ENCODE peak calls at places on chromosome 10, in eight cellular contexts. A is heart left ventricle; H is CD4-positive, alpha-beta memory T cell; L is colonic mucosa; I is IMR-90; Z is adipocyte; N is OCI-LY7; C is transverse colon. O is an unnamed sample.

GRCh38 chr10:13206546-13207443 is 27.4 kb downstream of the UCMA start:
- DNase-seq in H (no peak), C (no peak), L (no peak), N (peak; percentile 34), Z (peak; percentile 69), I (peak; percentile 61), A (no peak), O (no peak)

GRCh38 chr10:46536171-46536570 is 20.3 kb downstream of the GPRIN2 start:
- DNase-seq in A (no peak), C (peak; percentile 3), I (no peak), Z (no peak), H (no peak), N (no peak), L (no peak), O (no peak)

GRCh38 chr10:61964059-61964709 is 62.7 kb downstream of the ARID5B start:
- DNase-seq in H (no peak), L (no peak), Z (peak; percentile 53), A (no peak), N (no peak), C (no peak), I (peak; percentile 41), O (no peak)

GRCh38 chr10:131253931-131254865 is 57.3 kb downstream of the TCERG1L start:
- DNase-seq in L (no peak), I (no peak), Z (no peak), C (no peak), H (no peak), N (no peak), A (no peak), O (no peak)

GRCh38 chr10:29649561-29650551 is 15.1 kb upstream of the SVIL start:
- DNase-seq in C (no peak), L (no peak), N (no peak), I (peak; percentile 93), H (no peak), A (no peak), Z (peak; percentile 80), O (no peak)

GRCh38 chr10:17836917-17837316 is 27.8 kb downstream of the MRC1 start:
- DNase-seq in L (peak; percentile 43), Z (peak; percentile 62), C (peak; percentile 60), I (peak; percentile 62), A (peak; percentile 28), H (no peak), N (no peak), O (no peak)

GRCh38 chr10:21823617-21824016 is 179.9 kb downstream of the DNAJC1 start:
- DNase-seq in I (no peak), H (no peak), C (no peak), Z (no peak), N (no peak), L (no peak), A (no peak), O (no peak)

GRCh38 chr10:78769526-78769925 is 299.2 kb upstream of the ZMIZ1 start:
- DNase-seq in L (no peak), H (no peak), C (no peak), I (no peak), N (no peak), A (no peak), Z (no peak), O (no peak)

GRCh38 chr10:124621637-124622036 is 122.5 kb downstream of the FAM53B start:
- DNase-seq in I (no peak), L (no peak), H (no peak), N (no peak), Z (no peak), A (no peak), C (no peak), O (no peak)

GRCh38 chr10:42754155-42755027 is 28.2 kb upstream of the BMS1 start:
- DNase-seq in Z (peak; percentile 31), H (peak; percentile 22), A (peak; percentile 57), N (no peak), C (no peak), L (no peak), I (no peak), O (peak; percentile 25)

GRCh38 chr10:92727550-92727949 is 37.8 kb downstream of the HHEX start:
- DNase-seq in L (no peak), H (no peak), N (no peak), Z (no peak), I (no peak), A (no peak), C (no peak), O (no peak)

GRCh38 chr10:24313233-24313632 is 104.3 kb downstream of the KIAA1217 start:
- DNase-seq in L (no peak), Z (no peak), N (no peak), A (no peak), I (no peak), C (no peak), H (no peak), O (no peak)

DNA sequence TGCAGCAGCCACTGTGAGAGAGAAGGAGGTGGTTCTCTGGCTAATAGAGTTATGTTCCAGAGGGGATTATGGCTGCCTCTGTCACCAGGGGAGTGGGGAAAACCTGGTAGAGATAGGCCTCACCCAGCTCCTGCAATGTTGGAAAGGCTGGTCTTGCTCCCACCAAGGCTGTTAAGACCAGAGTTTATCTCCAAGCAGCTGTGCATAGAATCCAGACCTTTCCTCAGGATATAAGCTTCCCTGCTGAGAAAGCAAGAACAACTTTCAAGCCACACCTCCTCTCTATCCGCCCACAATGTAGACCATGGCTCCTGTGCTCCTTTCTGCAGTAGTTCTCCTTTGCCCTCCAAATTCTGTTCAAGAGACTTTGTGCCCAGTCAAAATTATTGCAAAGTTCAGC is 1375.4 kb downstream of the REEP3 start:
- DNase-seq in N (no peak), C (no peak), L (no peak), A (no peak), H (no peak), I (no peak), Z (no peak), O (no peak)
- H3K36me3 ChIP-seq in N (no peaks in the 10 kb centered on the region), C (no peaks in the 10 kb centered on the region), L (no peaks in the 10 kb centered on the region), A (no peaks in the 10 kb centered on the region), H (no peaks in the 10 kb centered on the region), I (no peaks in the 10 kb centered on the region), Z (no peaks in the 10 kb centered on the region), O (no peaks in the 10 kb centered on the region)

DNA sequence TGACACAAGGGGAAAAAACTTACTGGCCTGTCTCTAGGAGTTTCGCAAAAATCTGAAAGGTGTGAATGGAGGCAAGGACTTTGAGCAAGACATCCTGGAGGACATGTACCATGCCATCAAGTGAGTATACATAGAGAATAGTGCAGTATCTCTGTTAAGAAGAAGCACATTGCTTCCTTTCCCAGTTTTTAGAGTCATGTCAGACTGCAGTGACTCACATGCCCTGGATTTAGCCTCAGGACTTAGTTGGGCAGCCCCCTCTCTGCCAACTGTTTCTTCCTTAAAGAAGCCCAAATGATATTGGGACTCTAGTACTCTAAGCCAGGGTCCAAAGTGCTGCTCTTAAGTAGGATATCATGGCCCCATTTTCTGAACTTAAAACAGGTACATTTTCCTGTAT is 28.1 kb upstream of the NFKB2 start:
- DNase-seq in L (no peak), I (no peak), H (no peak), A (no peak), N (no peak), C (no peak), Z (peak; percentile 11), O (no peak)
- H3K36me3 ChIP-seq in L (peaks cover 42% of the 10 kb centered on the region), I (peaks cover 77% of the 10 kb centered on the region), H (peaks cover 91% of the 10 kb centered on the region), A (peaks cover 100% of the 10 kb centered on the region), N (peaks cover 85% of the 10 kb centered on the region), C (no peaks in the 10 kb centered on the region), Z (peaks cover 92% of the 10 kb centered on the region), O (peaks cover 93% of the 10 kb centered on the region)

GRCh38 chr10:118907051-118907450 is 122.5 kb upstream of the NANOS1 start:
- DNase-seq in N (no peak), C (no peak), Z (no peak), H (no peak), A (no peak), I (no peak), L (no peak), O (no peak)
- H3K36me3 ChIP-seq in N (no peaks in the 10 kb centered on the region), C (no peaks in the 10 kb centered on the region), Z (no peaks in the 10 kb centered on the region), H (no peaks in the 10 kb centered on the region), A (no peaks in the 10 kb centered on the region), I (no peaks in the 10 kb centered on the region), L (no peaks in the 10 kb centered on the region), O (no peaks in the 10 kb centered on the region)

GRCh38 chr10:71223365-71224058 is 11.1 kb downstream of the UNC5B start:
- DNase-seq in L (no peak), C (no peak), A (no peak), Z (no peak), H (no peak), N (no peak), I (no peak), O (no peak)

GRCh38 chr10:71221586-71222202 is 9.3 kb downstream of the UNC5B start:
- DNase-seq in H (no peak), N (no peak), I (no peak), L (no peak), C (no peak), Z (no peak), A (no peak), O (no peak)

GRCh38 chr10:71220689-71221540 is 8.5 kb downstream of the UNC5B start:
- DNase-seq in I (no peak), Z (no peak), H (no peak), A (no peak), L (no peak), C (no peak), N (no peak), O (no peak)

GRCh38 chr10:71219918-71220688 is 7.7 kb downstream of the UNC5B start:
- DNase-seq in L (no peak), I (no peak), C (no peak), N (no peak), Z (no peak), A (no peak), H (no peak), O (no peak)

GRCh38 chr10:71222541-71223364 is 10.4 kb downstream of the UNC5B start:
- DNase-seq in C (no peak), A (no peak), H (no peak), Z (peak; percentile 39), L (no peak), N (peak; percentile 13), I (peak; percentile 79), O (no peak)
- H3K36me3 ChIP-seq in C (no peaks in the 10 kb centered on the region), A (peaks cover 3% of the 10 kb centered on the region), H (no peaks in the 10 kb centered on the region), Z (no peaks in the 10 kb centered on the region), L (no peaks in the 10 kb centered on the region), N (no peaks in the 10 kb centered on the region), I (no peaks in the 10 kb centered on the region), O (no peaks in the 10 kb centered on the region)

GRCh38 chr10:357201-357950 is 222.1 kb downstream of the ZMYND11 start:
- DNase-seq in H (no peak), A (no peak), C (no peak), N (no peak), L (no peak), Z (no peak), I (no peak), O (no peak)
- H3K36me3 ChIP-seq in H (no peaks in the 10 kb centered on the region), A (peaks cover 95% of the 10 kb centered on the region), C (no peaks in the 10 kb centered on the region), N (peaks cover 79% of the 10 kb centered on the region), L (no peaks in the 10 kb centered on the region), Z (peaks cover 82% of the 10 kb centered on the region), I (peaks cover 75% of the 10 kb centered on the region), O (peaks cover 12% of the 10 kb centered on the region)

O was measured in naive thymus-derived CD4-positive, alpha-beta T cell.